ENCODE peak calls at places on chromosomes 5 and 9, in nine cellular contexts. G is heart left ventricle, F is mesenchymal stem cell, W is dorsolateral prefrontal cortex, V is left lung, K is left ventricle myocardium inferior, Y is fibroblast of lung, U is PC-9, Z is foreskin keratinocyte. T is an unnamed sample.

GRCh38 chr9:111661802-111662491 is 542 bp downstream of the GNG10 start:
- DNase-seq in G (peak; percentile 71), W (peak; percentile 26), V (peak; percentile 88), K (peak; percentile 37), F (peak; percentile 62), U (peak; percentile 47), Z (no peak), Y (peak; percentile 34), T (no peak)

GRCh38 chr5:122415481-122416120 is 103.6 kb downstream of the SNCAIP start:
- DNase-seq in F (peak; percentile 71), Y (peak; percentile 83), Z (peak; percentile 10), V (no peak), U (peak; percentile 2), W (peak; percentile 25), G (no peak), K (peak; percentile 27), T (peak; percentile 24)

GRCh38 chr5:115586525-115587146 is 15.6 kb downstream of the TICAM2 start:
- DNase-seq in K (no peak), F (peak; percentile 52), G (no peak), Z (no peak), U (no peak), Y (peak; percentile 71), V (no peak), W (no peak), T (no peak)

GRCh38 chr5:158115468-158115867 is 256.5 kb upstream of the CLINT1 start:
- DNase-seq in G (no peak), F (peak; percentile 10), U (no peak), Y (no peak), Z (no peak), W (no peak), V (no peak), K (no peak), T (no peak)

GRCh38 chr5:32259033-32259432 is 53.7 kb downstream of the MTMR12 start:
- DNase-seq in W (no peak), Y (no peak), F (peak; percentile 50), U (no peak), V (no peak), G (no peak), Z (no peak), K (no peak), T (no peak)

GRCh38 chr5:133287500-133287899 is 235.7 kb downstream of the HSPA4 start:
- DNase-seq in Y (peak; percentile 31), Z (no peak), V (no peak), W (peak; percentile 40), K (no peak), G (peak; percentile 64), F (peak; percentile 29), U (no peak), T (no peak)

GRCh38 chr5:64811050-64811640 is 42.4 kb downstream of the CWC27 start:
- DNase-seq in Z (peak; percentile 8), K (no peak), U (no peak), Y (peak; percentile 84), V (no peak), F (peak; percentile 71), W (no peak), G (no peak), T (peak; percentile 6)

GRCh38 chr5:19837536-19838179 is 150.3 kb downstream of the CDH18 start:
- DNase-seq in U (no peak), Y (peak; percentile 14), W (no peak), G (no peak), Z (no peak), F (peak; percentile 32), V (no peak), K (no peak), T (no peak)

GRCh38 chr5:115579216-115579615 is 23.1 kb downstream of the TICAM2 start:
- DNase-seq in K (no peak), U (no peak), Z (no peak), G (no peak), Y (no peak), V (no peak), F (no peak), W (no peak), T (no peak)

GRCh38 chr9:6645153-6646027 is at the start of gene GLDC:
- DNase-seq in U (peak; percentile 48), Z (no peak), K (peak; percentile 27), G (peak; percentile 69), W (no peak), F (no peak), V (peak; percentile 80), Y (no peak), T (no peak)

GRCh38 chr5:152990771-152991170 is 499.7 kb upstream of the GRIA1 start:
- DNase-seq in Y (no peak), K (no peak), V (no peak), W (no peak), F (no peak), U (no peak), G (no peak), Z (no peak), T (no peak)

GRCh38 chr5:134526483-134527155 is 1.1 kb downstream of the JADE2 start:
- DNase-seq in Y (no peak), V (peak; percentile 95), U (peak; percentile 82), G (peak; percentile 89), F (peak; percentile 49), Z (peak; percentile 63), K (peak; percentile 82), W (peak; percentile 67), T (no peak)

GRCh38 chr5:37569466-37569865 is 190.3 kb downstream of the WDR70 start:
- DNase-seq in Z (no peak), G (no peak), V (no peak), F (no peak), Y (no peak), U (no peak), W (no peak), K (no peak), T (no peak)

GRCh38 chr9:21994996-21995651 is 533 bp downstream of the CDKN2B-AS1 start:
- DNase-seq in F (peak; percentile 92), W (no peak), Y (peak; percentile 68), K (peak; percentile 66), V (peak; percentile 94), U (peak; percentile 76), G (peak; percentile 89), Z (no peak), T (no peak)

GRCh38 chr9:113590991-113591898 is 127.7 kb downstream of the RGS3 start:
- DNase-seq in V (peak; percentile 84), K (peak; percentile 85), Z (no peak), W (peak; percentile 86), G (peak; percentile 90), F (peak; percentile 80), Y (peak; percentile 71), U (peak; percentile 79), T (no peak)

GRCh38 chr5:96851312-96852062 is 24.8 kb upstream of the ERAP2 start:
- DNase-seq in F (no peak), Z (no peak), V (no peak), Y (peak; percentile 38), G (no peak), W (no peak), K (no peak), U (no peak), T (no peak)
- H3K27ac ChIP-seq in F (no peak overlapping the region), Z (no peak overlapping the region), V (no peak overlapping the region), Y (no peak overlapping the region), G (no peak overlapping the region), W (no peak overlapping the region), K (no peak overlapping the region), U (no peak overlapping the region), T (no peak overlapping the region)

DNA sequence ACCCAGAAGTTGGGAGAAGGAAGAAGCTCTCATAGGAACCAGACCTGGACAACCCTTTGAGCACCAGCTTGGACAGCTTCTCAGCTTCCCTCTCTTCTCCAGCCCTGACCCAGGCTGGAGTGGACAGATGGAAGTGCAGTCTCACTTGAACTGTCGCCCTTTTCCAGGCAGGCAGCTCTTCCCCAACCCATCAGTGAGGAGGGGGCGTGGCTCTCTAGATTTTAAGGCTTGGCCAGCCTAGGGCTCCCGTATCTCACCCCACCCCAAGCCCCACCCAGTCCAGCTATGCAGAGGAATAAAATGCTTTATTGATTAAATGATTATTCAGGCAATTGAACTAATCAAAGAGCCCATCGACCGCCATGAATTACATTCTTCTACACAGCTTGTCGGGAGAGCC is 2.2 kb downstream of the PAX5 start:
- DNase-seq in F (no peak), Z (no peak), W (no peak), U (no peak), G (no peak), K (no peak), Y (no peak), V (no peak), T (no peak)
- H3K27ac ChIP-seq in F (no peak overlapping the region), Z (no peak overlapping the region), W (no peak overlapping the region), U (no peak overlapping the region), G (no peak overlapping the region), K (no peak overlapping the region), Y (no peak overlapping the region), V (no peak overlapping the region), T (no peak overlapping the region)

GRCh38 chr5:129963359-129963758 is 59.1 kb downstream of the CHSY3 start:
- DNase-seq in F (peak; percentile 86), V (no peak), U (no peak), W (no peak), Z (peak; percentile 37), G (no peak), K (no peak), Y (peak; percentile 91), T (no peak)
- H3K27ac ChIP-seq in F (peak overlapping the region; percentile 72), V (no peak overlapping the region), U (no peak overlapping the region), W (peak overlapping the region; percentile 49), Z (no peak overlapping the region), G (no peak overlapping the region), K (no peak overlapping the region), Y (no peak overlapping the region), T (no peak overlapping the region)

GRCh38 chr5:149438711-149439132 is 59.6 kb upstream of the IL17B start:
- DNase-seq in V (no peak), G (no peak), Z (peak; percentile 82), Y (no peak), F (peak; percentile 66), K (no peak), W (no peak), U (no peak), T (no peak)
- H3K27ac ChIP-seq in V (no peak overlapping the region), G (no peak overlapping the region), Z (peak overlapping the region; percentile 97), Y (no peak overlapping the region), F (no peak overlapping the region), K (no peak overlapping the region), W (no peak overlapping the region), U (peak overlapping the region; percentile 66), T (peak overlapping the region; percentile 86)

GRCh38 chr9:129138476-129139232 is 27.4 kb downstream of the PTPA start:
- DNase-seq in F (peak; percentile 79), Z (no peak), K (peak; percentile 61), W (no peak), G (peak; percentile 74), V (no peak), U (no peak), Y (peak; percentile 77), T (no peak)
- H3K27ac ChIP-seq in F (peak overlapping the region; percentile 58), Z (no peak overlapping the region), K (peak overlapping the region; percentile 100), W (peak overlapping the region; percentile 100), G (peak overlapping the region; percentile 99), V (peak overlapping the region; percentile 100), U (no peak overlapping the region), Y (peak overlapping the region; percentile 100), T (peak overlapping the region; percentile 100)

DNA sequence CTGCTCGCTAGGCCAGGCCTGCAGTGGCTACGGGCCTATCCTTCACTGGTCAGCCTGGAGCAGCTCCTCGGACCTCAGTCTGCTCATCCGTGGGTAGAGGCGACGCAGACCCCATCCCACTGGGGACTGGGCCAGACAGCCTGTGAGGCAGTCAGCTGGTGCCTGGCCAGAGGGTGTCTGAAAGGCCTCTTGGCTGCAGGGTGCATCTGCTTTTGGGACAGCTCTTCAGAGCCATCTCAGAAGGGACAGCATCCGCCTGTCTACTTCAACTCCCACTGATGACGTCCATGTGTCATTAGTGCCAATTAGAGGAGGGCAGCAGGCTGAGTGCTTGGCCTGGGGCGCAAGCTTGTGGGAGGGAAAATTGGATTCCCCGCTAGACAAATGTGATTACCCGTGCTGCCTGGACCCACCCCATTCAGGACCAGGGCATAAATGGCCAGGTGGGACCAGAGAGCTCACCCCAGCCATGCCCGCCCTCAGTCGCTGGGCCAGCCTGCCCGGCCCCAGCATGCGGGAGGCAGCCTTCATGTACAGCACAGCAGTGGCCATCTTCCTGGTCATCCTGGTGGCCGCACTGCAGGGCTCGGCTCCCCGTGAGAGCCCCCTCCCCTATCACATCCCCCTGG is at the start of gene DBH:
- DNase-seq in W (no peak), V (peak; percentile 63), G (no peak), Y (no peak), K (no peak), U (no peak), Z (no peak), F (no peak), T (no peak)
- H3K27ac ChIP-seq in W (peak within 1 kb of the TSS; percentile 79), V (no peak within 1 kb of the TSS), G (no peak within 1 kb of the TSS), Y (no peak within 1 kb of the TSS), K (no peak within 1 kb of the TSS), U (no peak within 1 kb of the TSS), Z (no peak within 1 kb of the TSS), F (no peak within 1 kb of the TSS), T (no peak within 1 kb of the TSS)

T was measured in epithelial cell of prostate.